ENCODE peak calls at places on chromosome X, in ten cellular contexts. B, O, Z, G, S, X, L, N, I and D are unnamed samples.

GRCh38 chrX:46208225-46208854 is 336.9 kb downstream of the ZNF674 start:
- DNase-seq in B (no peak), O (no peak), Z (no peak), G (no peak), S (peak), X (no peak), L (peak), N (no peak), I (no peak), D (no peak)

GRCh38 chrX:154040307-154040756 is 20.6 kb upstream of the IRAK1 start:
- DNase-seq in B (peak), O (peak), Z (no peak), G (no peak), S (peak), X (no peak), L (no peak), N (no peak), I (peak), D (no peak)

GRCh38 chrX:13837290-13837745 is 20.4 kb upstream of the GPM6B start:
- DNase-seq in B (peak), O (no peak), Z (no peak), G (no peak), S (no peak), X (no peak), L (no peak), N (no peak), I (peak), D (peak)

GRCh38 chrX:63754141-63754859 is 30.7 kb downstream of the ARHGEF9 start:
- DNase-seq in B (peak), O (no peak), Z (no peak), G (no peak), S (no peak), X (peak), L (no peak), N (peak), I (peak), D (no peak)

GRCh38 chrX:103878466-103879151 is 46.6 kb upstream of the RAB9B start:
- DNase-seq in B (peak), O (no peak), Z (no peak), G (no peak), S (peak), X (no peak), L (no peak), N (no peak), I (peak), D (no peak)

GRCh38 chrX:119919835-119920585 is 23.5 kb downstream of the NKAP start:
- DNase-seq in B (no peak), O (no peak), Z (no peak), G (no peak), S (no peak), X (no peak), L (no peak), N (no peak), I (no peak), D (no peak)

GRCh38 chrX:43456906-43457305 is 199.2 kb upstream of the MAOA start:
- DNase-seq in B (no peak), O (no peak), Z (no peak), G (no peak), S (no peak), X (no peak), L (no peak), N (no peak), I (no peak), D (no peak)

GRCh38 chrX:12974217-12974796 is 603 bp upstream of the TMSB4X start:
- DNase-seq in B (peak), O (peak), Z (peak), G (no peak), S (peak), X (no peak), L (no peak), N (peak), I (peak), D (peak)

GRCh38 chrX:9476810-9477575 is 12.1 kb downstream of the TBL1X start:
- DNase-seq in B (no peak), O (no peak), Z (no peak), G (no peak), S (no peak), X (no peak), L (no peak), N (no peak), I (no peak), D (no peak)

GRCh38 chrX:11908371-11908770 is 150.3 kb downstream of the MSL3 start:
- DNase-seq in B (no peak), O (no peak), Z (no peak), G (peak), S (peak), X (no peak), L (peak), N (no peak), I (peak), D (peak)

GRCh38 chrX:21959362-21960051 is 19.0 kb downstream of the SMS start:
- DNase-seq in B (no peak), O (no peak), Z (no peak), G (no peak), S (no peak), X (no peak), L (no peak), N (no peak), I (no peak), D (no peak)

GRCh38 chrX:46015653-46016052 is 529.6 kb downstream of the ZNF674 start:
- DNase-seq in B (no peak), O (no peak), Z (no peak), G (no peak), S (no peak), X (no peak), L (no peak), N (no peak), I (no peak), D (no peak)

GRCh38 chrX:18047440-18047940 is 173.2 kb downstream of the BEND2 start:
- DNase-seq in B (no peak), O (no peak), Z (no peak), G (no peak), S (no peak), X (no peak), L (no peak), N (no peak), I (no peak), D (no peak)

GRCh38 chrX:103585421-103586313 is at the start of gene TCEAL4:
- DNase-seq in B (peak), O (peak), Z (peak), G (peak), S (peak), X (peak), L (no peak), N (no peak), I (peak), D (peak)

GRCh38 chrX:150607200-150607599 is 38.8 kb downstream of the MTM1 start:
- DNase-seq in B (no peak), O (no peak), Z (no peak), G (no peak), S (no peak), X (no peak), L (no peak), N (no peak), I (no peak), D (no peak)

GRCh38 chrX:31702208-31702607 is 630.4 kb upstream of the FTHL17 start:
- DNase-seq in B (no peak), O (no peak), Z (no peak), G (no peak), S (no peak), X (no peak), L (no peak), N (no peak), I (no peak), D (no peak)

GRCh38 chrX:42128020-42128419 is 204.7 kb upstream of the CASK start:
- DNase-seq in B (no peak), O (no peak), Z (no peak), G (no peak), S (no peak), X (no peak), L (no peak), N (no peak), I (no peak), D (no peak)

GRCh38 chrX:45154033-45154360 is 46.7 kb downstream of the DIPK2B start:
- DNase-seq in B (no peak), O (no peak), Z (no peak), G (no peak), S (no peak), X (no peak), L (no peak), N (no peak), I (no peak), D (no peak)

GRCh38 chrX:70439016-70439415 is 5.6 kb upstream of the DLG3 start:
- DNase-seq in B (peak), O (no peak), Z (no peak), G (no peak), S (peak), X (no peak), L (no peak), N (no peak), I (no peak), D (no peak)